ENCODE peak calls at places on chromosome 19, in ten cellular contexts. V is activated CD4-positive, alpha-beta T cell treated with anti-CD3 and anti-CD28 coated beads, Interleukin-2, amount 50 U/mL, for 24 hours; I is RWPE2; Q is right lobe of liver; K is activated T-helper 2 cell treated with anti-CD3 and anti-CD28 coated beads, Interferon-gamma antibody, Interleukin-2, Interleukin-4, amounts not matched to agents 10 μg/mL and 5 μg/mL and 100 μg/mL, durations not matched to agents 14 hours and 24 hours and 36 hours; N is NCI-H187 treated with DMSO at 0.1 percent for 48 hours; Y is Kasumi-1; T is stimulated activated CD8-positive, alpha-beta memory T cell treated with anti-CD3 and anti-CD28 coated beads, Interleukin-4, amount 100 ng/mL, for 4 hours; F is erythroblast; L is amniotic epithelial cell. U is an unnamed sample.

GRCh38 chr19:31418055-31418454 is 68.8 kb upstream of the TSHZ3 start:
- DNase-seq in V (no peak), I (no peak), Q (no peak), K (no peak), N (no peak), Y (no peak), T (no peak), F (no peak), L (no peak), U (no peak)

GRCh38 chr19:13861392-13861713 is 15.6 kb upstream of the NANOS3 start:
- DNase-seq in V (no peak), I (no peak), Q (no peak), K (no peak), N (no peak), Y (no peak), T (no peak), F (no peak), L (no peak), U (no peak)

GRCh38 chr19:14073232-14073924 is 792 bp downstream of the MISP3 start:
- DNase-seq in V (peak), I (no peak), Q (peak), K (peak), N (no peak), Y (peak), T (no peak), F (peak), L (peak), U (peak)

GRCh38 chr19:7605490-7606222 is 10.0 kb downstream of the CAMSAP3 start:
- DNase-seq in V (no peak), I (no peak), Q (no peak), K (no peak), N (no peak), Y (peak), T (no peak), F (peak), L (peak), U (peak)

GRCh38 chr19:6495947-6496346 is 6.2 kb downstream of the TUBB4A start:
- DNase-seq in V (no peak), I (no peak), Q (no peak), K (no peak), N (no peak), Y (no peak), T (no peak), F (no peak), L (no peak), U (no peak)

GRCh38 chr19:46585539-46585938 is 15.6 kb upstream of the CALM3 start:
- DNase-seq in V (no peak), I (no peak), Q (no peak), K (no peak), N (no peak), Y (no peak), T (no peak), F (no peak), L (no peak), U (no peak)

GRCh38 chr19:39110263-39110967 is 15.2 kb upstream of the PAK4 start:
- DNase-seq in V (peak), I (no peak), Q (peak), K (peak), N (no peak), Y (peak), T (peak), F (peak), L (no peak), U (peak)

GRCh38 chr19:57110592-57111328 is 9.0 kb upstream of the USP29 start:
- DNase-seq in V (no peak), I (no peak), Q (no peak), K (no peak), N (no peak), Y (peak), T (no peak), F (peak), L (no peak), U (peak)

GRCh38 chr19:13795595-13796300 is 505 bp downstream of the ZSWIM4 start:
- DNase-seq in V (no peak), I (no peak), Q (no peak), K (no peak), N (no peak), Y (no peak), T (no peak), F (peak), L (no peak), U (no peak)

GRCh38 chr19:6551607-6552450 is 21.0 kb downstream of the TNFSF9 start:
- DNase-seq in V (peak), I (no peak), Q (no peak), K (peak), N (no peak), Y (no peak), T (peak), F (no peak), L (no peak), U (peak)

GRCh38 chr19:45526143-45526542 is 18.9 kb downstream of the VASP start:
- DNase-seq in V (no peak), I (peak), Q (no peak), K (no peak), N (no peak), Y (peak), T (no peak), F (peak), L (peak), U (peak)

GRCh38 chr19:56253737-56254136 is 18.8 kb upstream of the EDDM13 start:
- DNase-seq in V (peak), I (no peak), Q (no peak), K (no peak), N (no peak), Y (peak), T (no peak), F (peak), L (peak), U (peak)

GRCh38 chr19:2326699-2327360 is 1.6 kb downstream of the LSM7 start:
- DNase-seq in V (no peak), I (no peak), Q (no peak), K (no peak), N (no peak), Y (no peak), T (no peak), F (no peak), L (no peak), U (no peak)

GRCh38 chr19:28615546-28615916 is 597.4 kb downstream of the UQCRFS1 start:
- DNase-seq in V (no peak), I (no peak), Q (no peak), K (no peak), N (no peak), Y (no peak), T (no peak), F (no peak), L (no peak), U (no peak)

GRCh38 chr19:3826163-3826562 is 40.0 kb upstream of the MATK start:
- DNase-seq in V (no peak), I (no peak), Q (no peak), K (no peak), N (no peak), Y (no peak), T (no peak), F (no peak), L (no peak), U (no peak)

GRCh38 chr19:13001502-13002388 is 6.5 kb downstream of the NFIX start:
- DNase-seq in V (no peak), I (no peak), Q (peak), K (no peak), N (no peak), Y (no peak), T (no peak), F (no peak), L (no peak), U (no peak)

GRCh38 chr19:51505904-51506303 is 4.3 kb upstream of the SIGLEC12 start:
- DNase-seq in V (no peak), I (no peak), Q (no peak), K (no peak), N (no peak), Y (no peak), T (no peak), F (no peak), L (no peak), U (no peak)

GRCh38 chr19:54203151-54203611 is 2.5 kb downstream of the RPS9 start:
- DNase-seq in V (no peak), I (no peak), Q (peak), K (no peak), N (no peak), Y (no peak), T (no peak), F (no peak), L (peak), U (no peak)

GRCh38 chr19:6521718-6522646 is 8.8 kb upstream of the TNFSF9 start:
- DNase-seq in V (no peak), I (no peak), Q (no peak), K (no peak), N (no peak), Y (no peak), T (peak), F (no peak), L (no peak), U (peak)

GRCh38 chr19:1063030-1063908 is 3.7 kb upstream of the ARHGAP45 start:
- DNase-seq in V (no peak), I (no peak), Q (no peak), K (peak), N (no peak), Y (no peak), T (no peak), F (peak), L (no peak), U (peak)

GRCh38 chr19:1035998-1036621 is 3.8 kb upstream of the ABCA7 start:
- DNase-seq in V (no peak), I (peak), Q (no peak), K (no peak), N (no peak), Y (no peak), T (no peak), F (no peak), L (no peak), U (no peak)

GRCh38 chr19:44447864-44448674 is at the start of gene ZNF229:
- DNase-seq in V (peak), I (peak), Q (peak), K (peak), N (peak), Y (no peak), T (peak), F (peak), L (peak), U (no peak)

GRCh38 chr19:2739602-2740313 is at the start of gene SLC39A3:
- DNase-seq in V (peak), I (peak), Q (peak), K (peak), N (peak), Y (peak), T (peak), F (peak), L (peak), U (peak)

GRCh38 chr19:42086188-42086736 is 10.3 kb downstream of the ZNF574 start:
- DNase-seq in V (no peak), I (no peak), Q (no peak), K (no peak), N (no peak), Y (no peak), T (no peak), F (no peak), L (no peak), U (no peak)